ENCODE peak calls at places on chromosomes 11 and 22, in seven cellular contexts. J is testis; W is CD8-positive, alpha-beta memory T cell; X is colonic mucosa; O is mammary epithelial cell; N is GM23248; T is body of pancreas. M is an unnamed sample.

GRCh38 chr11:34600339-34601084 is 20.4 kb upstream of the EHF start:
- DNase-seq in J (peak), W (no peak), X (peak), O (peak), N (no peak), T (peak), M (peak)

GRCh38 chr22:39275814-39276443 is 31.1 kb upstream of the PDGFB start:
- DNase-seq in J (no peak), W (no peak), X (no peak), O (no peak), N (no peak), T (peak), M (no peak)

GRCh38 chr11:117735350-117735977 is 61.6 kb downstream of the DSCAML1 start:
- DNase-seq in J (no peak), W (no peak), X (no peak), O (no peak), N (no peak), T (no peak), M (no peak)

GRCh38 chr11:42175203-42175602 is 715.8 kb upstream of the LRRC4C start:
- DNase-seq in J (no peak), W (no peak), X (no peak), O (peak), N (peak), T (no peak), M (no peak)

GRCh38 chr22:24494535-24495364 is at the start of gene UPB1:
- DNase-seq in J (peak), W (no peak), X (no peak), O (no peak), N (no peak), T (peak), M (no peak)

GRCh38 chr11:78200553-78200952 is 11.8 kb downstream of the USP35 start:
- DNase-seq in J (no peak), W (no peak), X (no peak), O (no peak), N (no peak), T (no peak), M (no peak)

GRCh38 chr11:13318498-13319295 is 41.1 kb downstream of the BMAL1 start:
- DNase-seq in J (no peak), W (no peak), X (no peak), O (no peak), N (peak), T (no peak), M (no peak)

GRCh38 chr11:29802522-29802921 is 214.3 kb downstream of the KCNA4 start:
- DNase-seq in J (no peak), W (no peak), X (no peak), O (no peak), N (no peak), T (no peak), M (no peak)

GRCh38 chr22:36409911-36410756 is 22.4 kb upstream of the MYH9 start:
- DNase-seq in J (peak), W (peak), X (peak), O (peak), N (no peak), T (peak), M (peak)

GRCh38 chr22:47340851-47341436 is 578.5 kb downstream of the TBC1D22A start:
- DNase-seq in J (no peak), W (no peak), X (no peak), O (no peak), N (peak), T (no peak), M (no peak)

GRCh38 chr11:66211100-66211499 is 57.3 kb upstream of the RAB1B start:
- DNase-seq in J (no peak), W (no peak), X (no peak), O (no peak), N (no peak), T (no peak), M (peak)

GRCh38 chr11:66203847-66204246 is 64.6 kb upstream of the RAB1B start:
- DNase-seq in J (no peak), W (no peak), X (no peak), O (no peak), N (no peak), T (no peak), M (no peak)

GRCh38 chr11:66204412-66204811 is 64.0 kb upstream of the RAB1B start:
- DNase-seq in J (no peak), W (no peak), X (no peak), O (no peak), N (no peak), T (no peak), M (no peak)

DNA sequence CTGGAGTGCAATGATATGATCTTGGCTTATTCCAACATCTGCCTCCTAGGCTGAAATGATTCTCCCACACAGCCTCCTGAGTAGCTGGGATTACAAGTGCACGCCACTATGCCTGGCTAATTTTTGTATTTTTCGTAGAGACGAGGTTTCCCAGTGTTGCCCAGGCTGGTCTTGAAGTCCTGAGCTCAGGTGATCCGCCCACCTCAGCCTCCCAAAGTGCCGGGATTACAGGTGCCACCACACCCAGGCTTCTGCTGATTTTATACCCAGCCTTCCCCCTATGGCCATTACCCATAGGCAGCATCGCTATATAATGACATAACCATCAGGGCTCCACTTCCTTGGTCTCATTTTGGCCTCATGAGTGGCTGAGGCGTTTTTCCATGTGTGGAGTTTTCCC is 60.6 kb upstream of the RAB1B start:
- DNase-seq in J (no peak), W (no peak), X (no peak), O (no peak), N (no peak), T (no peak), M (no peak)
- H3K27ac ChIP-seq in J (no peak), W (no peak), X (no peak), O (no peak), N (no peak), T (no peak), M (no peak)

GRCh38 chr11:125922156-125922555 is 17.8 kb downstream of the DDX25 start:
- DNase-seq in J (no peak), W (no peak), X (no peak), O (no peak), N (no peak), T (no peak), M (no peak)
- H3K27ac ChIP-seq in J (no peak), W (no peak), X (no peak), O (no peak), N (no peak), T (no peak), M (no peak)

GRCh38 chr11:2923446-2924375 is 5.5 kb downstream of the PHLDA2 start:
- DNase-seq in J (no peak), W (no peak), X (no peak), O (no peak), N (no peak), T (no peak), M (no peak)
- H3K27ac ChIP-seq in J (no peak), W (no peak), X (peak), O (no peak), N (no peak), T (no peak), M (no peak)

GRCh38 chr22:25953276-25953675 is 211.3 kb downstream of the MYO18B start:
- DNase-seq in J (no peak), W (no peak), X (no peak), O (no peak), N (no peak), T (no peak), M (no peak)
- H3K27ac ChIP-seq in J (no peak), W (no peak), X (no peak), O (no peak), N (no peak), T (no peak), M (no peak)

GRCh38 chr11:68090287-68090686 is 30.9 kb downstream of the CHKA start:
- DNase-seq in J (no peak), W (no peak), X (no peak), O (no peak), N (no peak), T (no peak), M (no peak)

GRCh38 chr11:68092411-68092810 is 28.8 kb downstream of the CHKA start:
- DNase-seq in J (no peak), W (no peak), X (no peak), O (no peak), N (no peak), T (no peak), M (no peak)

GRCh38 chr11:68093565-68093964 is 27.6 kb downstream of the CHKA start:
- DNase-seq in J (no peak), W (no peak), X (no peak), O (no peak), N (no peak), T (no peak), M (no peak)

GRCh38 chr11:68090706-68091105 is 30.5 kb downstream of the CHKA start:
- DNase-seq in J (no peak), W (no peak), X (peak), O (no peak), N (no peak), T (peak), M (no peak)
- H3K27ac ChIP-seq in J (no peak), W (no peak), X (peak), O (no peak), N (no peak), T (peak), M (peak)

GRCh38 chr11:131464024-131464423 is 93.6 kb downstream of the NTM start:
- DNase-seq in J (no peak), W (no peak), X (no peak), O (no peak), N (no peak), T (no peak), M (no peak)

GRCh38 chr11:131464481-131464880 is 94.1 kb downstream of the NTM start:
- DNase-seq in J (no peak), W (no peak), X (no peak), O (no peak), N (no peak), T (no peak), M (no peak)

GRCh38 chr11:131463162-131463561 is 92.7 kb downstream of the NTM start:
- DNase-seq in J (no peak), W (no peak), X (no peak), O (no peak), N (no peak), T (no peak), M (no peak)

GRCh38 chr11:131462622-131463021 is 92.2 kb downstream of the NTM start:
- DNase-seq in J (no peak), W (no peak), X (no peak), O (no peak), N (no peak), T (no peak), M (no peak)

GRCh38 chr11:131463609-131464008 is 93.2 kb downstream of the NTM start:
- DNase-seq in J (no peak), W (no peak), X (no peak), O (no peak), N (peak), T (no peak), M (no peak)
- H3K27ac ChIP-seq in J (no peak), W (no peak), X (no peak), O (no peak), N (no peak), T (no peak), M (no peak)

GRCh38 chr11:47152953-47153950 is 23.4 kb downstream of the ARFGAP2 start:
- DNase-seq in J (peak), W (peak), X (peak), O (peak), N (peak), T (peak), M (peak)
- H3K27ac ChIP-seq in J (no peak), W (no peak), X (peak), O (no peak), N (no peak), T (peak), M (peak)

GRCh38 chr11:46499821-46500220 is 94.0 kb downstream of the AMBRA1 start:
- DNase-seq in J (no peak), W (no peak), X (no peak), O (no peak), N (no peak), T (no peak), M (no peak)

GRCh38 chr11:46506486-46506808 is 87.4 kb downstream of the AMBRA1 start:
- DNase-seq in J (no peak), W (no peak), X (no peak), O (no peak), N (no peak), T (no peak), M (no peak)

GRCh38 chr11:46508360-46508759 is 85.5 kb downstream of the AMBRA1 start:
- DNase-seq in J (no peak), W (no peak), X (no peak), O (no peak), N (no peak), T (no peak), M (no peak)

GRCh38 chr11:46505741-46506485 is 87.9 kb downstream of the AMBRA1 start:
- DNase-seq in J (no peak), W (no peak), X (no peak), O (no peak), N (no peak), T (no peak), M (no peak)

GRCh38 chr11:46504817-46505613 is 88.8 kb downstream of the AMBRA1 start:
- DNase-seq in J (no peak), W (no peak), X (no peak), O (peak), N (peak), T (no peak), M (no peak)
- H3K27ac ChIP-seq in J (no peak), W (no peak), X (no peak), O (no peak), N (no peak), T (no peak), M (no peak)

M was measured in stomach.